ENCODE peak calls at places on chromosomes 4 and X, in seven cellular contexts. S, I, F, N, R, A and P are unnamed samples.

GRCh38 chr4:26861434-26862186 is 969 bp downstream of the STIM2 start:
- DNase-seq in S (peak), I (peak), F (peak), N (peak), R (peak), A (peak), P (peak)

GRCh38 chrX:103417370-103417769 is 41.0 kb downstream of the BEX3 start:
- DNase-seq in S (no peak), I (no peak), F (no peak), N (no peak), R (no peak), A (no peak), P (no peak)

GRCh38 chr4:172813359-172813923 is 355.2 kb upstream of the GALNT7 start:
- DNase-seq in S (peak), I (no peak), F (no peak), N (no peak), R (no peak), A (no peak), P (no peak)

GRCh38 chr4:126778348-126778747 is 854.4 kb upstream of the INTU start:
- DNase-seq in S (peak), I (no peak), F (no peak), N (peak), R (no peak), A (peak), P (no peak)

GRCh38 chrX:154980330-154981115 is 42.0 kb downstream of the F8 start:
- DNase-seq in S (peak), I (peak), F (peak), N (peak), R (peak), A (peak), P (peak)

GRCh38 chr4:146059865-146060264 is 115.7 kb upstream of the LSM6 start:
- DNase-seq in S (no peak), I (peak), F (no peak), N (no peak), R (no peak), A (no peak), P (no peak)

GRCh38 chr4:15996773-15997172 is 33.8 kb upstream of the FGFBP2 start:
- DNase-seq in S (peak), I (no peak), F (no peak), N (peak), R (no peak), A (peak), P (no peak)

GRCh38 chrX:133983974-133984578 is 1.3 kb downstream of the GPC3 start:
- DNase-seq in S (no peak), I (no peak), F (no peak), N (no peak), R (no peak), A (no peak), P (no peak)

GRCh38 chr4:138602664-138603063 is 360.5 kb upstream of the SLC7A11 start:
- DNase-seq in S (peak), I (no peak), F (no peak), N (no peak), R (no peak), A (no peak), P (no peak)

GRCh38 chrX:38988301-38988700 is 187.0 kb downstream of the MID1IP1 start:
- DNase-seq in S (no peak), I (no peak), F (no peak), N (no peak), R (no peak), A (no peak), P (no peak)

GRCh38 chrX:138849521-138849920 is 138.0 kb upstream of the FGF13 start:
- DNase-seq in S (no peak), I (no peak), F (no peak), N (no peak), R (no peak), A (no peak), P (no peak)

GRCh38 chr4:186137193-186137792 is 32.8 kb downstream of the FAM149A start:
- DNase-seq in S (peak), I (peak), F (no peak), N (peak), R (no peak), A (no peak), P (no peak)

GRCh38 chr4:57154191-57154590 is 44.0 kb upstream of the IGFBP7 start:
- DNase-seq in S (peak), I (no peak), F (no peak), N (peak), R (no peak), A (no peak), P (no peak)

GRCh38 chrX:39196192-39197102 is 395.2 kb downstream of the MID1IP1 start:
- DNase-seq in S (peak), I (peak), F (no peak), N (peak), R (peak), A (peak), P (no peak)

GRCh38 chr4:189941005-189941450 is 356 bp downstream of the FRG1 start:
- DNase-seq in S (no peak), I (no peak), F (no peak), N (no peak), R (no peak), A (no peak), P (no peak)

GRCh38 chr4:81648576-81649272 is 177.0 kb upstream of the RASGEF1B start:
- DNase-seq in S (no peak), I (peak), F (no peak), N (no peak), R (no peak), A (no peak), P (peak)

GRCh38 chr4:168955674-168956073 is 54.4 kb downstream of the CBR4 start:
- DNase-seq in S (peak), I (no peak), F (no peak), N (no peak), R (no peak), A (no peak), P (no peak)

GRCh38 chr4:5708171-5708828 is at the start of gene EVC2:
- DNase-seq in S (peak), I (no peak), F (peak), N (peak), R (no peak), A (peak), P (peak)

DNA sequence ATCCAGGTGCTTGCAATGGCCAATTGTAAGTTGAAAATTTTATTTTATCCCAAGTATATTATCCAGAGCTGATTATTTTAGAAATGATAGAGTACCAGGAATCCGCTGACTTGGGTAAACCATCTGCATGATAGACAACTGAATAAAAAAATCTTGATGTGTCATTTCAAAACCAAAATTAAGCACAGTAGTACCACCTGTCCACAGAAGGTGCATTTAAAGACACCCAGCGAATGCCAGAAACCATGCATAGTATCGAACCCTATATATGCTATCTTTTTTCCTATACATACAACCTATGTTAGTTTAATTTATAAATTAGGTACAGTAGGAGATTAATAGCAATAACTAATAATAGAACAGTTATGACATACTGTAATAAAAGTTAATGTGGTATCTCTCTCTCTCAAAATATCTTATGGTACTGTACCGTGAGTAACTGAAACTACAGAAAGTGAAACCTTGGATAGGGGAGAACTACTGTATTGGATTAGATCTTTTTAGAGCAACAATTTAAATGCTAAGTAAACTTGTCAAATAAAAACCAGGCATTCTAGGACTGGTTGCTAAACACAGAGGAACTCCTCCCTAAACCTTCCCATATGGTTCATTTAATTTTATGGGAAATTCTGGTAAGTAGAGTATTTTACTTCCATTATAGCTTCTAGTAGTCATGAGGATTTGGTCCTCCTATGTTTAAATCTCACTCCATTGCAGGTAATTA is 6.3 kb downstream of the NEIL3 start:
- DNase-seq in S (no peak), I (no peak), F (no peak), N (no peak), R (no peak), A (no peak), P (no peak)
- H3K4me3 ChIP-seq in S (peak), I (no peak), F (no peak), N (peak), R (peak), A (no peak), P (peak)

GRCh38 chrX:73647212-73647611 is 84.2 kb downstream of the CHIC1 start:
- DNase-seq in S (no peak), I (no peak), F (no peak), N (no peak), R (no peak), A (no peak), P (no peak)
- H3K27ac ChIP-seq in S (no peak), I (no peak), F (no peak), N (no peak), R (no peak), A (no peak), P (no peak)

GRCh38 chr4:153466637-153467153 is 535 bp downstream of the TMEM131L start:
- DNase-seq in S (no peak), I (peak), F (no peak), N (peak), R (no peak), A (no peak), P (no peak)
- H3K4me3 ChIP-seq in S (peak), I (peak), F (peak), N (peak), R (peak), A (peak), P (peak)

GRCh38 chr4:147626903-147627302 is 9.7 kb downstream of the TMEM184C start:
- DNase-seq in S (no peak), I (no peak), F (no peak), N (no peak), R (no peak), A (no peak), P (no peak)
- H3K27ac ChIP-seq in S (no peak), I (no peak), F (no peak), N (no peak), R (no peak), A (no peak), P (no peak)

GRCh38 chr4:73383452-73383851 is 20.6 kb upstream of the ALB start:
- DNase-seq in S (no peak), I (no peak), F (no peak), N (no peak), R (no peak), A (no peak), P (no peak)

GRCh38 chr4:73376962-73377361 is 27.1 kb upstream of the ALB start:
- DNase-seq in S (no peak), I (no peak), F (no peak), N (no peak), R (no peak), A (no peak), P (no peak)

GRCh38 chr4:73381214-73381613 is 22.9 kb upstream of the ALB start:
- DNase-seq in S (no peak), I (no peak), F (no peak), N (no peak), R (no peak), A (no peak), P (no peak)

GRCh38 chr4:73378887-73379286 is 25.2 kb upstream of the ALB start:
- DNase-seq in S (no peak), I (no peak), F (no peak), N (no peak), R (no peak), A (no peak), P (no peak)

DNA sequence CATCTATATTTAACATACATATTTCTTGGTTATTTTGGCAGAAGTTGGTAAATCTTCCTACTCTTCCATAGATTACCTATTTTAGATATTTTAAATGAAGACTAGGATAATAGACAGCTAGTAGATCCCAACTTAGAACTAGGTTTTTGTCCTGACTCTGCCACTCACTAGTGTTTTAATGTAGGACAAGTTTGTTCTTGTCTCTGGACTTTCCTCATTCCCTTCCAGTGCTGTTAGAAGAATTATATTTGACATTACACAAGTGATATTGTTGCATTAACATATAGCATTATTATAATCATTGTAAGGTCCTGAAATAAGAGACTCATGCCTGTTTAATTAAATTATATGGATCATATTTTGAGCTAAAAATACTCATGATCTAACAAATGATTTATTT is 24.1 kb upstream of the ALB start:
- DNase-seq in S (no peak), I (no peak), F (no peak), N (no peak), R (no peak), A (no peak), P (no peak)
- H3K4me3 ChIP-seq in S (no peak), I (no peak), F (no peak), N (no peak), R (no peak), A (no peak), P (no peak)

GRCh38 chr4:159937595-159937994 is 834.7 kb downstream of the RAPGEF2 start:
- DNase-seq in S (no peak), I (no peak), F (no peak), N (no peak), R (no peak), A (no peak), P (no peak)
- H3K27ac ChIP-seq in S (no peak), I (no peak), F (no peak), N (no peak), R (no peak), A (no peak), P (no peak)

GRCh38 chr4:174136013-174136412 is 147.5 kb downstream of the FBXO8 start:
- DNase-seq in S (peak), I (no peak), F (no peak), N (peak), R (no peak), A (no peak), P (no peak)
- H3K4me3 ChIP-seq in S (peak), I (no peak), F (peak), N (peak), R (no peak), A (no peak), P (no peak)

GRCh38 chr4:39655866-39656265 is 17.2 kb upstream of the SMIM14 start:
- DNase-seq in S (peak), I (no peak), F (no peak), N (peak), R (no peak), A (no peak), P (no peak)
- H3K27ac ChIP-seq in S (no peak), I (no peak), F (no peak), N (no peak), R (no peak), A (no peak), P (no peak)

GRCh38 chr4:187602339-187603092 is 393.1 kb upstream of the ZFP42 start:
- DNase-seq in S (peak), I (no peak), F (no peak), N (peak), R (no peak), A (peak), P (no peak)
- H3K4me3 ChIP-seq in S (peak), I (no peak), F (no peak), N (peak), R (no peak), A (peak), P (no peak)